ENCODE peak calls at places on chromosomes 13 and 19, in ten cellular contexts. One of them, this sample, is unnamed.

GRCh38 chr13:91017669-91018053 is 329.8 kb upstream of the MIR17HG start:
- DNase-seq in lung: no peak
- DNase-seq in PC-3: peak; percentile 61
- DNase-seq in vagina: no peak
- DNase-seq in epithelial cell of proximal tubule: no peak
- DNase-seq in choroid plexus epithelial cell: no peak
- DNase-seq in Karpas-422: no peak
- DNase-seq in prostate gland: no peak
- DNase-seq in neural progenitor cell: no peak
- DNase-seq in psoas muscle: no peak
- DNase-seq in this sample: no peak

GRCh38 chr13:83221813-83222241 is 660.4 kb downstream of the SLITRK1 start:
- DNase-seq in PC-3: peak; percentile 93
- DNase-seq in Karpas-422: no peak
- DNase-seq in vagina: no peak
- DNase-seq in prostate gland: no peak
- DNase-seq in epithelial cell of proximal tubule: no peak
- DNase-seq in neural progenitor cell: no peak
- DNase-seq in choroid plexus epithelial cell: peak; percentile 83
- DNase-seq in psoas muscle: no peak
- DNase-seq in lung: no peak
- DNase-seq in this sample: peak; percentile 50

GRCh38 chr19:29139227-29139626 is 73.7 kb downstream of the UQCRFS1 start:
- DNase-seq in psoas muscle: no peak
- DNase-seq in epithelial cell of proximal tubule: no peak
- DNase-seq in Karpas-422: no peak
- DNase-seq in neural progenitor cell: no peak
- DNase-seq in vagina: no peak
- DNase-seq in choroid plexus epithelial cell: no peak
- DNase-seq in prostate gland: no peak
- DNase-seq in PC-3: no peak
- DNase-seq in lung: no peak
- DNase-seq in this sample: no peak

GRCh38 chr13:99408703-99409000 is 92.6 kb upstream of the TM9SF2 start:
- DNase-seq in epithelial cell of proximal tubule: no peak
- DNase-seq in prostate gland: no peak
- DNase-seq in vagina: no peak
- DNase-seq in lung: no peak
- DNase-seq in neural progenitor cell: no peak
- DNase-seq in Karpas-422: no peak
- DNase-seq in choroid plexus epithelial cell: no peak
- DNase-seq in PC-3: no peak
- DNase-seq in psoas muscle: no peak
- DNase-seq in this sample: no peak

GRCh38 chr19:36688058-36688457 is 646 bp downstream of the ZNF567 start:
- DNase-seq in prostate gland: no peak
- DNase-seq in psoas muscle: no peak
- DNase-seq in Karpas-422: no peak
- DNase-seq in lung: no peak
- DNase-seq in epithelial cell of proximal tubule: no peak
- DNase-seq in choroid plexus epithelial cell: no peak
- DNase-seq in PC-3: no peak
- DNase-seq in neural progenitor cell: no peak
- DNase-seq in vagina: no peak
- DNase-seq in this sample: peak; percentile 5

GRCh38 chr19:15614507-15615379 is at the start of gene CYP4F8:
- DNase-seq in lung: no peak
- DNase-seq in PC-3: no peak
- DNase-seq in Karpas-422: no peak
- DNase-seq in neural progenitor cell: no peak
- DNase-seq in psoas muscle: no peak
- DNase-seq in vagina: peak; percentile 72
- DNase-seq in choroid plexus epithelial cell: no peak
- DNase-seq in prostate gland: no peak
- DNase-seq in epithelial cell of proximal tubule: no peak
- DNase-seq in this sample: no peak

GRCh38 chr19:17775245-17775927 is 19.6 kb upstream of the B3GNT3 start:
- DNase-seq in psoas muscle: no peak
- DNase-seq in epithelial cell of proximal tubule: no peak
- DNase-seq in neural progenitor cell: peak; percentile 82
- DNase-seq in PC-3: peak; percentile 74
- DNase-seq in Karpas-422: peak; percentile 83
- DNase-seq in prostate gland: no peak
- DNase-seq in vagina: no peak
- DNase-seq in lung: no peak
- DNase-seq in choroid plexus epithelial cell: peak; percentile 52
- DNase-seq in this sample: no peak

GRCh38 chr13:30705672-30706071 is 29.7 kb upstream of the ALOX5AP start:
- DNase-seq in neural progenitor cell: no peak
- DNase-seq in lung: no peak
- DNase-seq in vagina: no peak
- DNase-seq in prostate gland: no peak
- DNase-seq in Karpas-422: no peak
- DNase-seq in psoas muscle: no peak
- DNase-seq in PC-3: peak; percentile 80
- DNase-seq in epithelial cell of proximal tubule: no peak
- DNase-seq in choroid plexus epithelial cell: no peak
- DNase-seq in this sample: peak; percentile 76

GRCh38 chr13:108375772-108376171 is 106.3 kb downstream of the TNFSF13B start:
- DNase-seq in neural progenitor cell: no peak
- DNase-seq in epithelial cell of proximal tubule: no peak
- DNase-seq in prostate gland: no peak
- DNase-seq in Karpas-422: no peak
- DNase-seq in lung: no peak
- DNase-seq in vagina: no peak
- DNase-seq in choroid plexus epithelial cell: no peak
- DNase-seq in psoas muscle: no peak
- DNase-seq in PC-3: no peak
- DNase-seq in this sample: no peak

GRCh38 chr19:55152017-55152416 is 3.0 kb upstream of the TNNT1 start:
- DNase-seq in neural progenitor cell: no peak
- DNase-seq in epithelial cell of proximal tubule: no peak
- DNase-seq in prostate gland: no peak
- DNase-seq in Karpas-422: peak; percentile 92
- DNase-seq in lung: no peak
- DNase-seq in choroid plexus epithelial cell: no peak
- DNase-seq in vagina: no peak
- DNase-seq in psoas muscle: no peak
- DNase-seq in PC-3: peak; percentile 39
- DNase-seq in this sample: no peak

GRCh38 chr19:58279042-58279924 is 528 bp downstream of the ZNF8 start:
- DNase-seq in vagina: no peak
- DNase-seq in choroid plexus epithelial cell: peak; percentile 80
- DNase-seq in neural progenitor cell: peak; percentile 82
- DNase-seq in epithelial cell of proximal tubule: no peak
- DNase-seq in psoas muscle: peak; percentile 77
- DNase-seq in PC-3: peak; percentile 51
- DNase-seq in lung: peak; percentile 65
- DNase-seq in Karpas-422: peak; percentile 82
- DNase-seq in prostate gland: peak; percentile 36
- DNase-seq in this sample: peak; percentile 44

GRCh38 chr19:38730731-38731589 is 13.3 kb downstream of the CAPN12 start:
- DNase-seq in PC-3: no peak
- DNase-seq in lung: no peak
- DNase-seq in vagina: no peak
- DNase-seq in prostate gland: peak; percentile 4
- DNase-seq in epithelial cell of proximal tubule: no peak
- DNase-seq in psoas muscle: no peak
- DNase-seq in choroid plexus epithelial cell: no peak
- DNase-seq in Karpas-422: no peak
- DNase-seq in neural progenitor cell: no peak
- DNase-seq in this sample: no peak

GRCh38 chr19:38815059-38816001 is 2.6 kb upstream of the LGALS4 start:
- DNase-seq in prostate gland: no peak
- DNase-seq in PC-3: no peak
- DNase-seq in vagina: no peak
- DNase-seq in lung: no peak
- DNase-seq in epithelial cell of proximal tubule: no peak
- DNase-seq in Karpas-422: no peak
- DNase-seq in psoas muscle: no peak
- DNase-seq in neural progenitor cell: no peak
- DNase-seq in choroid plexus epithelial cell: no peak
- DNase-seq in this sample: no peak

GRCh38 chr19:40921005-40921897 is 39.2 kb upstream of the CYP2A7 start:
- DNase-seq in choroid plexus epithelial cell: peak; percentile 33
- DNase-seq in vagina: no peak
- DNase-seq in Karpas-422: no peak
- DNase-seq in neural progenitor cell: no peak
- DNase-seq in psoas muscle: no peak
- DNase-seq in lung: peak; percentile 88
- DNase-seq in PC-3: peak; percentile 95
- DNase-seq in prostate gland: peak; percentile 35
- DNase-seq in epithelial cell of proximal tubule: no peak
- DNase-seq in this sample: peak; percentile 77

GRCh38 chr13:30847697-30848307 is 58.3 kb upstream of the MEDAG start:
- DNase-seq in choroid plexus epithelial cell: peak; percentile 100
- DNase-seq in lung: no peak
- DNase-seq in vagina: no peak
- DNase-seq in psoas muscle: no peak
- DNase-seq in epithelial cell of proximal tubule: no peak
- DNase-seq in prostate gland: no peak
- DNase-seq in neural progenitor cell: no peak
- DNase-seq in PC-3: no peak
- DNase-seq in Karpas-422: no peak
- DNase-seq in this sample: peak; percentile 53

GRCh38 chr13:111382411-111382810 is 62.0 kb downstream of the TEX29 start:
- DNase-seq in PC-3: no peak
- DNase-seq in neural progenitor cell: no peak
- DNase-seq in prostate gland: no peak
- DNase-seq in epithelial cell of proximal tubule: no peak
- DNase-seq in vagina: no peak
- DNase-seq in choroid plexus epithelial cell: no peak
- DNase-seq in psoas muscle: no peak
- DNase-seq in Karpas-422: no peak
- DNase-seq in lung: no peak
- DNase-seq in this sample: no peak

GRCh38 chr19:38033658-38034150 is 126.7 kb downstream of the SIPA1L3 start:
- DNase-seq in psoas muscle: no peak
- DNase-seq in epithelial cell of proximal tubule: no peak
- DNase-seq in choroid plexus epithelial cell: peak; percentile 76
- DNase-seq in Karpas-422: peak; percentile 98
- DNase-seq in neural progenitor cell: peak; percentile 57
- DNase-seq in lung: no peak
- DNase-seq in PC-3: no peak
- DNase-seq in vagina: no peak
- DNase-seq in prostate gland: no peak
- DNase-seq in this sample: no peak

GRCh38 chr19:35264281-35265125 is 4.3 kb upstream of the USF2 start:
- DNase-seq in prostate gland: no peak
- DNase-seq in lung: no peak
- DNase-seq in psoas muscle: peak; percentile 50
- DNase-seq in epithelial cell of proximal tubule: no peak
- DNase-seq in Karpas-422: peak; percentile 49
- DNase-seq in vagina: no peak
- DNase-seq in choroid plexus epithelial cell: no peak
- DNase-seq in PC-3: no peak
- DNase-seq in neural progenitor cell: no peak
- DNase-seq in this sample: no peak

GRCh38 chr13:50340566-50341287 is 325.5 kb downstream of the KCNRG start:
- DNase-seq in PC-3: no peak
- DNase-seq in neural progenitor cell: peak; percentile 21
- DNase-seq in Karpas-422: no peak
- DNase-seq in epithelial cell of proximal tubule: no peak
- DNase-seq in vagina: no peak
- DNase-seq in prostate gland: no peak
- DNase-seq in choroid plexus epithelial cell: no peak
- DNase-seq in psoas muscle: peak; percentile 65
- DNase-seq in lung: no peak
- DNase-seq in this sample: no peak

GRCh38 chr19:40249781-40250180 is 23.3 kb upstream of the CCNP start:
- DNase-seq in lung: no peak
- DNase-seq in vagina: no peak
- DNase-seq in prostate gland: peak; percentile 40
- DNase-seq in Karpas-422: no peak
- DNase-seq in psoas muscle: no peak
- DNase-seq in PC-3: no peak
- DNase-seq in neural progenitor cell: no peak
- DNase-seq in choroid plexus epithelial cell: no peak
- DNase-seq in epithelial cell of proximal tubule: no peak
- DNase-seq in this sample: no peak

GRCh38 chr13:27476943-27477681 is 26.7 kb upstream of the MTIF3 start:
- DNase-seq in PC-3: peak; percentile 89
- DNase-seq in neural progenitor cell: no peak
- DNase-seq in prostate gland: no peak
- DNase-seq in vagina: no peak
- DNase-seq in Karpas-422: peak; percentile 93
- DNase-seq in epithelial cell of proximal tubule: no peak
- DNase-seq in psoas muscle: no peak
- DNase-seq in lung: no peak
- DNase-seq in choroid plexus epithelial cell: peak; percentile 60
- DNase-seq in this sample: peak; percentile 96

GRCh38 chr19:5257155-5258045 is 83.2 kb downstream of the PTPRS start:
- DNase-seq in Karpas-422: no peak
- DNase-seq in PC-3: no peak
- DNase-seq in vagina: no peak
- DNase-seq in neural progenitor cell: no peak
- DNase-seq in prostate gland: no peak
- DNase-seq in lung: no peak
- DNase-seq in psoas muscle: no peak
- DNase-seq in choroid plexus epithelial cell: no peak
- DNase-seq in epithelial cell of proximal tubule: no peak
- DNase-seq in this sample: no peak
- H3K4me3 ChIP-seq in Karpas-422: no peak overlapping the region
- H3K4me3 ChIP-seq in PC-3: no peak overlapping the region
- H3K4me3 ChIP-seq in vagina: no peak overlapping the region
- H3K4me3 ChIP-seq in neural progenitor cell: no peak overlapping the region
- H3K4me3 ChIP-seq in prostate gland: no peak overlapping the region
- H3K4me3 ChIP-seq in lung: no peak overlapping the region
- H3K4me3 ChIP-seq in psoas muscle: no peak overlapping the region
- H3K4me3 ChIP-seq in choroid plexus epithelial cell: no peak overlapping the region
- H3K4me3 ChIP-seq in epithelial cell of proximal tubule: no peak overlapping the region
- H3K4me3 ChIP-seq in this sample: no peak overlapping the region

GRCh38 chr19:45090034-45090433 is 2.9 kb upstream of the PPP1R37 start:
- DNase-seq in neural progenitor cell: no peak
- DNase-seq in lung: no peak
- DNase-seq in Karpas-422: no peak
- DNase-seq in psoas muscle: no peak
- DNase-seq in epithelial cell of proximal tubule: no peak
- DNase-seq in choroid plexus epithelial cell: no peak
- DNase-seq in prostate gland: no peak
- DNase-seq in PC-3: no peak
- DNase-seq in vagina: no peak
- DNase-seq in this sample: no peak
- H3K4me3 ChIP-seq in neural progenitor cell: no peak overlapping the region
- H3K4me3 ChIP-seq in lung: no peak overlapping the region
- H3K4me3 ChIP-seq in Karpas-422: no peak overlapping the region
- H3K4me3 ChIP-seq in psoas muscle: no peak overlapping the region
- H3K4me3 ChIP-seq in epithelial cell of proximal tubule: no peak overlapping the region
- H3K4me3 ChIP-seq in choroid plexus epithelial cell: no peak overlapping the region
- H3K4me3 ChIP-seq in prostate gland: no peak overlapping the region
- H3K4me3 ChIP-seq in PC-3: no peak overlapping the region
- H3K4me3 ChIP-seq in vagina: no peak overlapping the region
- H3K4me3 ChIP-seq in this sample: no peak overlapping the region

GRCh38 chr19:708154-709141 is at the start of gene PALM:
- DNase-seq in PC-3: peak; percentile 15
- DNase-seq in epithelial cell of proximal tubule: no peak
- DNase-seq in choroid plexus epithelial cell: no peak
- DNase-seq in prostate gland: peak; percentile 26
- DNase-seq in vagina: no peak
- DNase-seq in Karpas-422: no peak
- DNase-seq in psoas muscle: no peak
- DNase-seq in neural progenitor cell: peak; percentile 80
- DNase-seq in lung: no peak
- DNase-seq in this sample: no peak
- H3K4me3 ChIP-seq in PC-3: peak within 1 kb of the TSS; percentile 65
- H3K4me3 ChIP-seq in epithelial cell of proximal tubule: peak within 1 kb of the TSS; percentile 50
- H3K4me3 ChIP-seq in choroid plexus epithelial cell: peak within 1 kb of the TSS; percentile 59
- H3K4me3 ChIP-seq in prostate gland: peak within 1 kb of the TSS; percentile 70
- H3K4me3 ChIP-seq in vagina: peak within 1 kb of the TSS; percentile 73
- H3K4me3 ChIP-seq in Karpas-422: no peak within 1 kb of the TSS
- H3K4me3 ChIP-seq in psoas muscle: peak within 1 kb of the TSS; percentile 63
- H3K4me3 ChIP-seq in neural progenitor cell: peak within 1 kb of the TSS; percentile 92
- H3K4me3 ChIP-seq in lung: peak within 1 kb of the TSS; percentile 63
- H3K4me3 ChIP-seq in this sample: no peak within 1 kb of the TSS

GRCh38 chr13:24161980-24162517 is 1.5 kb downstream of the SPATA13 start:
- DNase-seq in Karpas-422: no peak
- DNase-seq in vagina: no peak
- DNase-seq in psoas muscle: no peak
- DNase-seq in neural progenitor cell: no peak
- DNase-seq in prostate gland: no peak
- DNase-seq in epithelial cell of proximal tubule: no peak
- DNase-seq in PC-3: peak; percentile 57
- DNase-seq in lung: no peak
- DNase-seq in choroid plexus epithelial cell: no peak
- DNase-seq in this sample: no peak
- H3K4me3 ChIP-seq in Karpas-422: no peak overlapping the region
- H3K4me3 ChIP-seq in vagina: peak overlapping the region; percentile 84
- H3K4me3 ChIP-seq in psoas muscle: peak overlapping the region; percentile 81
- H3K4me3 ChIP-seq in neural progenitor cell: peak overlapping the region; percentile 68
- H3K4me3 ChIP-seq in prostate gland: peak overlapping the region; percentile 80
- H3K4me3 ChIP-seq in epithelial cell of proximal tubule: peak overlapping the region; percentile 92
- H3K4me3 ChIP-seq in PC-3: peak overlapping the region; percentile 95
- H3K4me3 ChIP-seq in lung: peak overlapping the region; percentile 75
- H3K4me3 ChIP-seq in choroid plexus epithelial cell: no peak overlapping the region
- H3K4me3 ChIP-seq in this sample: no peak overlapping the region

This sample was measured in bronchial epithelial cell.